ENCODE peak calls at places on chromosomes 6 and 20, in four cellular contexts. E, I, L and Z are unnamed samples.

GRCh38 chr20:33209789-33210188 is 7.4 kb upstream of the BPIFA3 start:
- DNase-seq in E (peak; percentile 52), I (peak; percentile 89), L (peak; percentile 79), Z (peak; percentile 61)

GRCh38 chr6:56364482-56365313 is 117.3 kb upstream of the COL21A1 start:
- DNase-seq in E (peak; percentile 78), I (no peak), L (no peak), Z (peak; percentile 56)

GRCh38 chr20:51156796-51157119 is 133.9 kb upstream of the KCNG1 start:
- DNase-seq in E (no peak), I (no peak), L (no peak), Z (no peak)

GRCh38 chr6:84681693-84682326 is 82.6 kb downstream of the TBX18 start:
- DNase-seq in E (no peak), I (no peak), L (no peak), Z (no peak)

GRCh38 chr20:49245921-49246740 is 26.9 kb downstream of the DDX27 start:
- DNase-seq in E (peak; percentile 55), I (no peak), L (no peak), Z (peak; percentile 61)

GRCh38 chr20:58544891-58545290 is 29.7 kb upstream of the APCDD1L start:
- DNase-seq in E (no peak), I (peak; percentile 22), L (no peak), Z (no peak)

GRCh38 chr6:30964075-30964474 is 19.4 kb upstream of the MUC21 start:
- DNase-seq in E (no peak), I (no peak), L (no peak), Z (no peak)

GRCh38 chr6:104252276-104252675 is 607.4 kb downstream of the HACE1 start:
- DNase-seq in E (no peak), I (no peak), L (peak; percentile 39), Z (no peak)

GRCh38 chr6:14211596-14211961 is 94.0 kb downstream of the CD83 start:
- DNase-seq in E (peak; percentile 37), I (no peak), L (no peak), Z (peak; percentile 62)

GRCh38 chr20:64068381-64069208 is 5.6 kb downstream of the TCEA2 start:
- DNase-seq in E (no peak), I (no peak), L (no peak), Z (no peak)

GRCh38 chr20:34562643-34563042 is 4.1 kb downstream of the MAP1LC3A start:
- DNase-seq in E (peak; percentile 16), I (peak; percentile 56), L (no peak), Z (peak; percentile 43)

GRCh38 chr6:82711105-82711829 is 347.6 kb downstream of the TPBG start:
- DNase-seq in E (no peak), I (no peak), L (no peak), Z (no peak)

GRCh38 chr20:4973330-4974097 is 27.8 kb downstream of the SLC23A2 start:
- DNase-seq in E (peak; percentile 90), I (no peak), L (peak; percentile 70), Z (peak; percentile 94)

GRCh38 chr6:13535306-13535705 is 39.1 kb upstream of the SIRT5 start:
- DNase-seq in E (no peak), I (no peak), L (no peak), Z (no peak)

GRCh38 chr20:14989891-14990290 is 652.5 kb upstream of the FLRT3 start:
- DNase-seq in E (no peak), I (no peak), L (no peak), Z (no peak)

GRCh38 chr20:38034961-38035360 is 1.4 kb downstream of the RPRD1B start:
- DNase-seq in E (no peak), I (no peak), L (no peak), Z (no peak)

GRCh38 chr6:30684386-30685156 is 1.9 kb downstream of the PPP1R18 start:
- DNase-seq in E (peak; percentile 44), I (no peak), L (no peak), Z (peak; percentile 51)

GRCh38 chr6:163355471-163355991 is 59.0 kb upstream of the QKI start:
- DNase-seq in E (peak; percentile 67), I (no peak), L (no peak), Z (peak; percentile 83)

GRCh38 chr6:36375644-36376155 is 11.8 kb downstream of the ETV7 start:
- DNase-seq in E (no peak), I (no peak), L (no peak), Z (no peak)

GRCh38 chr6:66740346-66740745 is 1033.3 kb upstream of the EYS start:
- DNase-seq in E (no peak), I (no peak), L (no peak), Z (no peak)

GRCh38 chr6:121222656-121223055 is 111.6 kb downstream of the TBC1D32 start:
- DNase-seq in E (peak; percentile 79), I (no peak), L (no peak), Z (peak; percentile 26)

GRCh38 chr20:51750037-51750769 is 18.0 kb downstream of the ATP9A start:
- DNase-seq in E (peak; percentile 94), I (no peak), L (peak; percentile 76), Z (peak; percentile 89)

GRCh38 chr6:158374020-158374419 is 61.8 kb downstream of the TULP4 start:
- DNase-seq in E (peak; percentile 18), I (no peak), L (peak; percentile 90), Z (peak; percentile 51)

GRCh38 chr6:136226027-136226673 is 24.0 kb downstream of the MTFR2 start:
- DNase-seq in E (peak; percentile 67), I (peak; percentile 72), L (peak; percentile 31), Z (peak; percentile 70)

GRCh38 chr6:153208706-153209105 is 77.6 kb upstream of the RGS17 start:
- DNase-seq in E (no peak), I (no peak), L (no peak), Z (no peak)

GRCh38 chr20:20977786-20978185 is 128.4 kb downstream of the LINC00237 start:
- DNase-seq in E (no peak), I (no peak), L (no peak), Z (no peak)

GRCh38 chr6:167134448-167135328 is 11.8 kb downstream of the CCR6 start:
- DNase-seq in E (no peak), I (no peak), L (no peak), Z (no peak)

GRCh38 chr6:110858016-110858415 is 16.6 kb upstream of the AMD1 start:
- DNase-seq in E (no peak), I (no peak), L (no peak), Z (no peak)

GRCh38 chr20:35246723-35247122 is 20.2 kb downstream of the MMP24 start:
- DNase-seq in E (no peak), I (no peak), L (no peak), Z (no peak)

GRCh38 chr6:168536196-168536595 is 95.2 kb downstream of the SMOC2 start:
- DNase-seq in E (no peak), I (no peak), L (no peak), Z (no peak)

GRCh38 chr6:141261016-141261671 is 871.6 kb upstream of the GJE1 start:
- DNase-seq in E (no peak), I (no peak), L (no peak), Z (no peak)
- H2BK5ac ChIP-seq in E (no peak overlapping the region), I (no peak overlapping the region), L (no peak overlapping the region), Z (no peak overlapping the region)

GRCh38 chr6:100465701-100466409 is 1.1 kb upstream of the SIM1 start:
- DNase-seq in E (no peak), I (no peak), L (no peak), Z (peak; percentile 31)

GRCh38 chr6:100463685-100464161 is 998 bp downstream of the SIM1 start:
- DNase-seq in E (no peak), I (no peak), L (no peak), Z (no peak)

GRCh38 chr6:100462990-100463684 is 1.6 kb downstream of the SIM1 start:
- DNase-seq in E (no peak), I (no peak), L (no peak), Z (no peak)

GRCh38 chr6:100464910-100465700 is at the start of gene SIM1:
- DNase-seq in E (peak; percentile 59), I (peak; percentile 92), L (peak; percentile 94), Z (peak; percentile 66)

DNA sequence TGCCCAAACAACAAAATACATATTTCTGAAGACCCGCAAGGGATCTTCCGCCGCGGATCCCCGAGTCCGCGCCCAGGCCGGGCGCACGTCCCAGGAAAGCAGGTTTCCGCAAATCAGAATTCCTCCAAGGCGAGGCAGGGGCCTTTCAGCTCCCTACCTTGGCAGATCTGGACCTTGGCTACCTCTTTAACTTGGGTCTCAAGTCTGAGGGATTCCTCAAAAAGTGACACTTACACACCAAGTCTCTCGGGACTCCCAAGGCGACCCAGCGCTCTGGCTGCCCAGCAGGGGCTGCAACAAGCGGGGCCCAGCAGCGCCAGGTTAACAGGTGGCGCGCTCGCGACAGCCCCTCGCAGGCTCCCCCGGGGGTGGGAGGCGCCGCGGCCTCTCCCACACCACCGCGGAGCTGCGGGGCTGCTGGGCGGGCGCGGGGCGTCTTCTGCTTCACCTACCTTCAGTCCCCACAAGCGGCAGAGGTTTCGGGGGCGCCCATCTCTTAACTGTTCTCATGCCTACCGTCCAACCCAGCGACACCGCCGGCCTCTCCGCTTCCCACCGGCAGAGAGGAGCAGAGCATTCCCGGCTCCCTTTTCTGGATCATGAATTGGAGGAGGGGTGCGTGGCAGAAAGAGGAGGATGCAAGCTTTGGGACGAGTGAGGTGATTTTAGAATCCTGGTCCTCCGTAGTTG is 414 bp downstream of the SIM1 start:
- DNase-seq in E (no peak), I (peak; percentile 65), L (no peak), Z (no peak)
- H3K4me3 ChIP-seq in E (no peak overlapping the region), I (peak overlapping the region; percentile 16), L (no peak overlapping the region), Z (peak overlapping the region; percentile 91)

GRCh38 chr6:134198093-134198492 is 119.8 kb downstream of the SGK1 start:
- DNase-seq in E (no peak), I (no peak), L (peak; percentile 42), Z (no peak)

GRCh38 chr6:134204031-134204430 is 113.9 kb downstream of the SGK1 start:
- DNase-seq in E (no peak), I (no peak), L (no peak), Z (no peak)

GRCh38 chr6:134199848-134200606 is 117.9 kb downstream of the SGK1 start:
- DNase-seq in E (no peak), I (no peak), L (peak; percentile 57), Z (no peak)

GRCh38 chr6:134196568-134197301 is 121.2 kb downstream of the SGK1 start:
- DNase-seq in E (no peak), I (no peak), L (no peak), Z (no peak)

GRCh38 chr6:134201716-134202115 is 116.2 kb downstream of the SGK1 start:
- DNase-seq in E (no peak), I (no peak), L (no peak), Z (peak; percentile 17)
- H2BK5ac ChIP-seq in E (no peak overlapping the region), I (no peak overlapping the region), L (no peak overlapping the region), Z (no peak overlapping the region)

GRCh38 chr6:33576668-33577067 is 3.4 kb downstream of the BAK1 start:
- DNase-seq in E (no peak), I (no peak), L (no peak), Z (no peak)

GRCh38 chr6:33578588-33579011 is 1.5 kb downstream of the BAK1 start:
- DNase-seq in E (no peak), I (no peak), L (no peak), Z (no peak)

GRCh38 chr6:33578164-33578563 is 1.9 kb downstream of the BAK1 start:
- DNase-seq in E (no peak), I (no peak), L (no peak), Z (no peak)

GRCh38 chr6:33577718-33578117 is 2.4 kb downstream of the BAK1 start:
- DNase-seq in E (no peak), I (no peak), L (no peak), Z (no peak)

DNA sequence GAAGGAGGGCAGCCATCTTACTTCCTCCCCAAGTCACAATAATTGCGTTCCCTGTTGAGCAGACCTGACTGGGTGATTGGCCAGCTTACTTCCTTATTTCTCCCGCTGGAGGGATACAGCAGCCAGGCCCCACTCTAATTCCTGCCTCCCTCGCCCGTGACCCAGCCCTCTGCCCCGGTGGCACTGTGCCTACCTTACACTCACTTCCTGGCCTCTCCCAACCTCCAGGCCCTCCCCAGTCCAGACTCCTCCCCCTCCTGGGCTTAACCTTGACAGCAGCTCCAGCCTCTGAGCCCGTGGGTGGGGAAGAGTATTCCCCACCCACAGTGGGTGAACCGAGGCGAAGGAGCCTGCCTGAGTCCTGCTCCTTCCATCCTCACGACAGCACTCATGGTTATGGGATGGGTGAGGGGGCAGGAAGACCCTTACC is 3.0 kb downstream of the BAK1 start:
- DNase-seq in E (no peak), I (no peak), L (no peak), Z (no peak)
- H3K4me3 ChIP-seq in E (no peak overlapping the region), I (no peak overlapping the region), L (no peak overlapping the region), Z (no peak overlapping the region)